ENCODE peak calls at places on chromosomes 16 and 17, in five cellular contexts. One of them, this sample, is unnamed.

GRCh38 chr17:73302189-73302588 is 9.6 kb downstream of the CDC42EP4 start:
- DNase-seq in H1: no peak
- DNase-seq in A673: no peak
- DNase-seq in HCT116: no peak
- DNase-seq in Peyer's patch: no peak
- DNase-seq in this sample: no peak

GRCh38 chr17:16342979-16343378 is 10.3 kb downstream of the CENPV start:
- DNase-seq in Peyer's patch: no peak
- DNase-seq in HCT116: no peak
- DNase-seq in H1: no peak
- DNase-seq in A673: no peak
- DNase-seq in this sample: peak; percentile 45

GRCh38 chr17:77132411-77133086 is 8.2 kb upstream of the SEC14L1 start:
- DNase-seq in A673: no peak
- DNase-seq in H1: no peak
- DNase-seq in Peyer's patch: no peak
- DNase-seq in HCT116: no peak
- DNase-seq in this sample: peak; percentile 33

GRCh38 chr17:48483471-48484131 is 47.2 kb downstream of the HOXB1 start:
- DNase-seq in H1: no peak
- DNase-seq in A673: peak; percentile 57
- DNase-seq in HCT116: peak; percentile 95
- DNase-seq in Peyer's patch: peak; percentile 54
- DNase-seq in this sample: peak; percentile 92

GRCh38 chr16:70255584-70255983 is 3.8 kb upstream of the EXOSC6 start:
- DNase-seq in HCT116: no peak
- DNase-seq in H1: peak; percentile 40
- DNase-seq in Peyer's patch: no peak
- DNase-seq in A673: no peak
- DNase-seq in this sample: no peak

GRCh38 chr16:58123896-58124600 is 5.1 kb downstream of the CFAP20 start:
- DNase-seq in A673: no peak
- DNase-seq in Peyer's patch: no peak
- DNase-seq in HCT116: no peak
- DNase-seq in H1: no peak
- DNase-seq in this sample: no peak

GRCh38 chr16:85326113-85326793 is 214.0 kb upstream of the CIBAR2 start:
- DNase-seq in H1: no peak
- DNase-seq in HCT116: no peak
- DNase-seq in Peyer's patch: no peak
- DNase-seq in A673: peak; percentile 55
- DNase-seq in this sample: no peak

GRCh38 chr17:60325730-60326524 is 66.0 kb downstream of the USP32 start:
- DNase-seq in Peyer's patch: no peak
- DNase-seq in H1: no peak
- DNase-seq in A673: no peak
- DNase-seq in HCT116: no peak
- DNase-seq in this sample: no peak

GRCh38 chr16:78993342-78993741 is 607.2 kb downstream of the MAF start:
- DNase-seq in A673: no peak
- DNase-seq in Peyer's patch: peak; percentile 72
- DNase-seq in HCT116: no peak
- DNase-seq in H1: no peak
- DNase-seq in this sample: no peak

GRCh38 chr17:31560836-31561235 is 169.4 kb downstream of the RAB11FIP4 start:
- DNase-seq in H1: no peak
- DNase-seq in Peyer's patch: no peak
- DNase-seq in HCT116: no peak
- DNase-seq in A673: no peak
- DNase-seq in this sample: no peak

GRCh38 chr17:31562447-31562846 is 171.0 kb downstream of the RAB11FIP4 start:
- DNase-seq in HCT116: no peak
- DNase-seq in A673: no peak
- DNase-seq in H1: no peak
- DNase-seq in Peyer's patch: no peak
- DNase-seq in this sample: no peak

GRCh38 chr17:31559647-31560501 is 168.4 kb downstream of the RAB11FIP4 start:
- DNase-seq in A673: no peak
- DNase-seq in H1: peak; percentile 65
- DNase-seq in Peyer's patch: no peak
- DNase-seq in HCT116: no peak
- DNase-seq in this sample: peak; percentile 9

GRCh38 chr17:31564291-31564690 is 172.8 kb downstream of the RAB11FIP4 start:
- DNase-seq in H1: no peak
- DNase-seq in A673: no peak
- DNase-seq in Peyer's patch: no peak
- DNase-seq in HCT116: no peak
- DNase-seq in this sample: no peak

GRCh38 chr17:31561469-31562412 is 170.3 kb downstream of the RAB11FIP4 start:
- DNase-seq in HCT116: no peak
- DNase-seq in A673: no peak
- DNase-seq in Peyer's patch: no peak
- DNase-seq in H1: no peak
- DNase-seq in this sample: no peak
- H3K4me3 ChIP-seq in HCT116: no peak overlapping the region
- H3K4me3 ChIP-seq in A673: no peak overlapping the region
- H3K4me3 ChIP-seq in Peyer's patch: no peak overlapping the region
- H3K4me3 ChIP-seq in H1: no peak overlapping the region
- H3K4me3 ChIP-seq in this sample: peak overlapping the region; percentile 86

GRCh38 chr16:1097800-1098199 is 1.8 kb upstream of the C1QTNF8 start:
- DNase-seq in H1: no peak
- DNase-seq in A673: no peak
- DNase-seq in HCT116: no peak
- DNase-seq in Peyer's patch: no peak
- DNase-seq in this sample: no peak
- H3K4me3 ChIP-seq in H1: no peak overlapping the region
- H3K4me3 ChIP-seq in A673: no peak overlapping the region
- H3K4me3 ChIP-seq in HCT116: no peak overlapping the region
- H3K4me3 ChIP-seq in Peyer's patch: no peak overlapping the region
- H3K4me3 ChIP-seq in this sample: no peak overlapping the region

DNA sequence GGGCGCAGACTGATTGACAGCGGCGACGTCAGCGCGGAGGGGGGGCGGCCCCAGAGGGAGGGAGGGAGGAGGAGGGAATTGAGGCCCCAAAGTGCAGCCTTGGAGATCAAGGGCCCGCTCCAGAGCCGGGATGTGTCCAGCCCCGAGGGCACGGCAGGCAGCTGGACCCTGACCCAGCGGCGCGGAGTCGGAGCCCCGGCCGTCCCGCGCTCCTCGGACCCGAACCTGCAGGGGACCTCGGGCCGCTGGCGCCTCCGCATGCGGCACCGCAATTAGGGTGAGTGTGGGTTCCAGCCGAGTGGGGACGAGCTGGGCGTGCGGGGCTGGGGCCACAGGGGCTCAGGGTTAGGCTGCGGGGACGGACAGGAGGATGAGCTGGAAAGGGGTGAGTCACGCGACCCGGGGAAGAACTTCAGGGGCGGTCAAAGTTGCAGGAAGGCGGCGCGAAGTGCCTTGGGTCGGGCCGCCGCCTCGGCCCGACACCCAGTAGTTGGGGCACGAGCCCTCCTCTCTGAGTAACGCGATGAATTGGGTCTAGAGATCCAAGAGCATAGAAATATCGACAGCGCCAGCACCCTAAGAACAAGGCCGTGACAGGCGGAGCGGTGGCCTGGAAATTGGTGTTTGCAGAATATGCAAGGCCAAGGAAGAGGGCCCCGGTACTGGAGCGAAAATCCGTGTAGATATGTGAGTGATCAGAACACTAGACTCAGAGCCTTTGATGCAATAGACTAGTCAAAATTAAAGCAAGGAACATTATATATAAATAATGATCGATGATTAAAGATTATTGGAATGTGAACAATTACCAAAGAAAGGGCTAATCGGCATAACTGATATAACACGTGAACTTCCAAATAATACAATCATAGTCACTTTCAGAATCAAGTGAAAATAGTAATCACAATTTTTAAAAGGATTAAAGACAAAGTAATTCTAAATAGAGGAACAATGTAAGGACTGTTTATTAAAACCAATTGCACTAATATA is at the start of gene TBX4:
- DNase-seq in Peyer's patch: peak; percentile 41
- DNase-seq in H1: no peak
- DNase-seq in A673: no peak
- DNase-seq in HCT116: no peak
- DNase-seq in this sample: no peak
- H3K4me3 ChIP-seq in Peyer's patch: peak within 1 kb of the TSS; percentile 18
- H3K4me3 ChIP-seq in H1: peak within 1 kb of the TSS; percentile 59
- H3K4me3 ChIP-seq in A673: peak within 1 kb of the TSS; percentile 24
- H3K4me3 ChIP-seq in HCT116: no peak within 1 kb of the TSS
- H3K4me3 ChIP-seq in this sample: peak within 1 kb of the TSS; percentile 22

DNA sequence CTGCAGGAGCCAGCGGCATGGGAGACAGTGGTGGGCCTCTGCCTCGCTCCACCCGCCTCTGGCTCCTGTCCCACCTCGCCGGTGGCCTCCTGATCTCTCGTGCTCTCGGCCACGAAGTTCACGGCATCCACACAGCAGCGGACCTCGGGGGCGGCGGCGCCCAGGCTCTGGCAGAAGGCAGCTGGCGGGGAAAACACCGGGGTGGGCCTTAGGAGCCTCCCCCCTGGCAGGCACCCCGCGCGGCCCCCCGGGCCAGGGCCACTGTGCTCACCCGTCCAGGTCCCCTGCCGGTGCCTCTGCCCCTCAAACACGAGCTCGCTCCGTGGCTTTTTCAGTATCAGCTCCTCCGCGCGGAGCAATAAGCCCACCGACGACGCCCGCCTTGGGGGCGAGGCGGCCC is 409 bp upstream of the C17orf107 start:
- DNase-seq in H1: no peak
- DNase-seq in HCT116: no peak
- DNase-seq in A673: no peak
- DNase-seq in Peyer's patch: no peak
- DNase-seq in this sample: no peak
- H3K4me3 ChIP-seq in H1: peak overlapping the region; percentile 58
- H3K4me3 ChIP-seq in HCT116: no peak overlapping the region
- H3K4me3 ChIP-seq in A673: peak overlapping the region; percentile 52
- H3K4me3 ChIP-seq in Peyer's patch: peak overlapping the region; percentile 63
- H3K4me3 ChIP-seq in this sample: peak overlapping the region; percentile 57

GRCh38 chr17:75250009-75250471 is 11.4 kb downstream of the GGA3 start:
- DNase-seq in Peyer's patch: peak; percentile 79
- DNase-seq in HCT116: no peak
- DNase-seq in H1: no peak
- DNase-seq in A673: peak; percentile 52
- DNase-seq in this sample: peak; percentile 71
- H3K4me3 ChIP-seq in Peyer's patch: peak overlapping the region; percentile 4
- H3K4me3 ChIP-seq in HCT116: no peak overlapping the region
- H3K4me3 ChIP-seq in H1: no peak overlapping the region
- H3K4me3 ChIP-seq in A673: no peak overlapping the region
- H3K4me3 ChIP-seq in this sample: peak overlapping the region; percentile 17

This sample was measured in brain microvascular endothelial cell.